ENCODE peak calls at places on chromosomes 12 and 14, in eight cellular contexts. S is amniotic stem cell; Z is NCI-H510A; W is GM23338; P is mesenchymal stem cell; I is endothelial cell; E is activated CD4-positive, alpha-beta T cell treated with anti-CD3 and anti-CD28 coated beads for 4 hours; G is activated CD8-positive, alpha-beta memory T cell treated with anti-CD3 and anti-CD28 coated beads for 1 hour. K is an unnamed sample.

GRCh38 chr12:76303365-76303764 is 44.9 kb downstream of the BBS10 start:
- DNase-seq in P (no peak), S (no peak), I (no peak), Z (no peak), G (no peak), E (no peak), W (no peak), K (no peak)

GRCh38 chr14:104142136-104143041 is 4.0 kb downstream of the KIF26A start:
- DNase-seq in E (no peak), W (no peak), G (no peak), P (no peak), I (no peak), S (no peak), Z (no peak), K (peak; percentile 54)

GRCh38 chr12:113030875-113031525 is 25.5 kb upstream of the DTX1 start:
- DNase-seq in S (peak; percentile 21), E (no peak), Z (peak; percentile 38), W (peak; percentile 89), I (no peak), P (peak; percentile 72), G (no peak), K (no peak)

GRCh38 chr14:93133476-93133875 is 17.8 kb upstream of the ITPK1 start:
- DNase-seq in W (no peak), G (no peak), E (no peak), P (no peak), S (no peak), Z (no peak), I (no peak), K (no peak)

GRCh38 chr14:103692871-103693270 is 22.4 kb downstream of the XRCC3 start:
- DNase-seq in P (no peak), I (no peak), S (no peak), E (no peak), W (no peak), G (no peak), Z (no peak), K (no peak)

GRCh38 chr12:60279224-60279623 is 683.4 kb downstream of the SLC16A7 start:
- DNase-seq in I (no peak), Z (no peak), S (peak; percentile 47), G (no peak), E (no peak), W (no peak), P (peak; percentile 82), K (no peak)

GRCh38 chr14:91405241-91405721 is 12.3 kb downstream of the CCDC88C start:
- DNase-seq in G (peak; percentile 60), I (no peak), W (no peak), E (peak; percentile 82), Z (no peak), P (no peak), S (no peak), K (peak; percentile 89)

GRCh38 chr12:106066051-106066705 is 72.6 kb downstream of the NUAK1 start:
- DNase-seq in P (no peak), G (no peak), S (no peak), Z (no peak), E (no peak), W (no peak), I (no peak), K (no peak)

GRCh38 chr12:104415308-104415980 is 41.3 kb upstream of the CHST11 start:
- DNase-seq in E (no peak), W (no peak), G (no peak), Z (no peak), P (no peak), S (no peak), I (no peak), K (no peak)